ENCODE peak calls at places on chromosomes 13 and 19, in eight cellular contexts. One of them, this sample, is unnamed.
A peak's percentile ranks its signal among the peaks of the same experiment; 100 is the strongest.

GRCh38 chr13:74246398-74246975 is 112.3 kb upstream of the KLF12 start:
- DNase-seq in left ventricle myocardium inferior: peak; percentile 18
- DNase-seq in choroid plexus epithelial cell: peak; percentile 71
- DNase-seq in activated gamma-delta T cell: no peak
- DNase-seq in fibroblast of the conjunctiva: peak; percentile 17
- DNase-seq in cardiac fibroblast: peak; percentile 46
- DNase-seq in HS-5: no peak
- DNase-seq in fibroblast of pulmonary artery: peak; percentile 43
- DNase-seq in this sample: peak; percentile 38

GRCh38 chr13:112954488-112955270 is 14.3 kb upstream of the MCF2L start:
- DNase-seq in left ventricle myocardium inferior: no peak
- DNase-seq in choroid plexus epithelial cell: no peak
- DNase-seq in activated gamma-delta T cell: no peak
- DNase-seq in fibroblast of the conjunctiva: no peak
- DNase-seq in cardiac fibroblast: no peak
- DNase-seq in HS-5: no peak
- DNase-seq in fibroblast of pulmonary artery: no peak
- DNase-seq in this sample: no peak

GRCh38 chr19:19459707-19460251 is 54.3 kb downstream of the GATAD2A start:
- DNase-seq in left ventricle myocardium inferior: peak; percentile 46
- DNase-seq in choroid plexus epithelial cell: peak; percentile 56
- DNase-seq in activated gamma-delta T cell: no peak
- DNase-seq in fibroblast of the conjunctiva: no peak
- DNase-seq in cardiac fibroblast: peak; percentile 84
- DNase-seq in HS-5: peak; percentile 43
- DNase-seq in fibroblast of pulmonary artery: peak; percentile 66
- DNase-seq in this sample: peak; percentile 73

GRCh38 chr13:51946163-51946669 is 65.0 kb downstream of the ATP7B start:
- DNase-seq in left ventricle myocardium inferior: no peak
- DNase-seq in choroid plexus epithelial cell: no peak
- DNase-seq in activated gamma-delta T cell: no peak
- DNase-seq in fibroblast of the conjunctiva: no peak
- DNase-seq in cardiac fibroblast: no peak
- DNase-seq in HS-5: no peak
- DNase-seq in fibroblast of pulmonary artery: no peak
- DNase-seq in this sample: no peak

GRCh38 chr19:10744848-10745293 is 27.0 kb downstream of the DNM2 start:
- DNase-seq in left ventricle myocardium inferior: no peak
- DNase-seq in choroid plexus epithelial cell: no peak
- DNase-seq in activated gamma-delta T cell: no peak
- DNase-seq in fibroblast of the conjunctiva: no peak
- DNase-seq in cardiac fibroblast: no peak
- DNase-seq in HS-5: no peak
- DNase-seq in fibroblast of pulmonary artery: no peak
- DNase-seq in this sample: no peak

GRCh38 chr19:46303702-46304397 is 7.0 kb downstream of the HIF3A start:
- DNase-seq in left ventricle myocardium inferior: peak; percentile 63
- DNase-seq in choroid plexus epithelial cell: peak; percentile 84
- DNase-seq in activated gamma-delta T cell: no peak
- DNase-seq in fibroblast of the conjunctiva: no peak
- DNase-seq in cardiac fibroblast: peak; percentile 69
- DNase-seq in HS-5: no peak
- DNase-seq in fibroblast of pulmonary artery: peak; percentile 64
- DNase-seq in this sample: no peak

GRCh38 chr19:49061000-49061399 is 3.5 kb upstream of the CGB7 start:
- DNase-seq in left ventricle myocardium inferior: no peak
- DNase-seq in choroid plexus epithelial cell: no peak
- DNase-seq in activated gamma-delta T cell: no peak
- DNase-seq in fibroblast of the conjunctiva: no peak
- DNase-seq in cardiac fibroblast: no peak
- DNase-seq in HS-5: no peak
- DNase-seq in fibroblast of pulmonary artery: no peak
- DNase-seq in this sample: no peak

GRCh38 chr13:41859555-41859954 is 101.4 kb downstream of the VWA8 start:
- DNase-seq in left ventricle myocardium inferior: no peak
- DNase-seq in choroid plexus epithelial cell: no peak
- DNase-seq in activated gamma-delta T cell: no peak
- DNase-seq in fibroblast of the conjunctiva: no peak
- DNase-seq in cardiac fibroblast: no peak
- DNase-seq in HS-5: no peak
- DNase-seq in fibroblast of pulmonary artery: no peak
- DNase-seq in this sample: no peak

GRCh38 chr13:26465514-26465913 is 92.0 kb upstream of the WASF3 start:
- DNase-seq in left ventricle myocardium inferior: peak; percentile 57
- DNase-seq in choroid plexus epithelial cell: no peak
- DNase-seq in activated gamma-delta T cell: no peak
- DNase-seq in fibroblast of the conjunctiva: no peak
- DNase-seq in cardiac fibroblast: peak; percentile 83
- DNase-seq in HS-5: no peak
- DNase-seq in fibroblast of pulmonary artery: no peak
- DNase-seq in this sample: no peak

GRCh38 chr13:35157143-35157755 is 215.2 kb downstream of the NBEA start:
- DNase-seq in left ventricle myocardium inferior: no peak
- DNase-seq in choroid plexus epithelial cell: peak; percentile 78
- DNase-seq in activated gamma-delta T cell: no peak
- DNase-seq in fibroblast of the conjunctiva: peak; percentile 39
- DNase-seq in cardiac fibroblast: peak; percentile 75
- DNase-seq in HS-5: no peak
- DNase-seq in fibroblast of pulmonary artery: peak; percentile 81
- DNase-seq in this sample: peak; percentile 75

GRCh38 chr13:72536668-72537399 is 190.6 kb downstream of the MZT1 start:
- DNase-seq in left ventricle myocardium inferior: no peak
- DNase-seq in choroid plexus epithelial cell: peak; percentile 17
- DNase-seq in activated gamma-delta T cell: no peak
- DNase-seq in fibroblast of the conjunctiva: no peak
- DNase-seq in cardiac fibroblast: no peak
- DNase-seq in HS-5: no peak
- DNase-seq in fibroblast of pulmonary artery: no peak
- DNase-seq in this sample: no peak

GRCh38 chr13:66914155-66914554 is 316.0 kb downstream of the PCDH9 start:
- DNase-seq in left ventricle myocardium inferior: no peak
- DNase-seq in choroid plexus epithelial cell: no peak
- DNase-seq in activated gamma-delta T cell: no peak
- DNase-seq in fibroblast of the conjunctiva: no peak
- DNase-seq in cardiac fibroblast: peak; percentile 13
- DNase-seq in HS-5: no peak
- DNase-seq in fibroblast of pulmonary artery: no peak
- DNase-seq in this sample: no peak

This sample was measured in endothelial cell of umbilical vein.